ENCODE peak calls at places on chromosomes 5 and 9, in ten cellular contexts. One of them, this sample, is unnamed.
A peak's percentile ranks its signal among the peaks of the same experiment; 100 is the strongest.

GRCh38 chr9:68979538-68980314 is 34.2 kb downstream of the PRKACG start:
- DNase-seq in GM06990: no peak
- DNase-seq in foreskin fibroblast: no peak
- DNase-seq in GM12878: no peak
- DNase-seq in psoas muscle: no peak
- DNase-seq in choroid plexus epithelial cell: no peak
- DNase-seq in left ventricle myocardium inferior: peak; percentile 58
- DNase-seq in kidney: no peak
- DNase-seq in fibroblast of lung: no peak
- DNase-seq in fibroblast of villous mesenchyme: no peak
- DNase-seq in this sample: peak; percentile 51

GRCh38 chr9:82599550-82599949 is 463.4 kb downstream of the RASEF start:
- DNase-seq in GM06990: no peak
- DNase-seq in foreskin fibroblast: no peak
- DNase-seq in GM12878: no peak
- DNase-seq in psoas muscle: no peak
- DNase-seq in choroid plexus epithelial cell: no peak
- DNase-seq in left ventricle myocardium inferior: no peak
- DNase-seq in kidney: no peak
- DNase-seq in fibroblast of lung: no peak
- DNase-seq in fibroblast of villous mesenchyme: no peak
- DNase-seq in this sample: no peak

GRCh38 chr5:133109655-133110483 is 58.1 kb downstream of the HSPA4 start:
- DNase-seq in GM06990: no peak
- DNase-seq in foreskin fibroblast: peak; percentile 24
- DNase-seq in GM12878: no peak
- DNase-seq in psoas muscle: no peak
- DNase-seq in choroid plexus epithelial cell: no peak
- DNase-seq in left ventricle myocardium inferior: no peak
- DNase-seq in kidney: no peak
- DNase-seq in fibroblast of lung: no peak
- DNase-seq in fibroblast of villous mesenchyme: peak; percentile 63
- DNase-seq in this sample: no peak

GRCh38 chr5:69099302-69099701 is 5.5 kb downstream of the SLC30A5 start:
- DNase-seq in GM06990: no peak
- DNase-seq in foreskin fibroblast: no peak
- DNase-seq in GM12878: no peak
- DNase-seq in psoas muscle: no peak
- DNase-seq in choroid plexus epithelial cell: peak; percentile 52
- DNase-seq in left ventricle myocardium inferior: no peak
- DNase-seq in kidney: no peak
- DNase-seq in fibroblast of lung: no peak
- DNase-seq in fibroblast of villous mesenchyme: peak; percentile 17
- DNase-seq in this sample: no peak

GRCh38 chr9:99039388-99040182 is 65.3 kb upstream of the TGFBR1 start:
- DNase-seq in GM06990: no peak
- DNase-seq in foreskin fibroblast: peak; percentile 70
- DNase-seq in GM12878: no peak
- DNase-seq in psoas muscle: no peak
- DNase-seq in choroid plexus epithelial cell: no peak
- DNase-seq in left ventricle myocardium inferior: no peak
- DNase-seq in kidney: no peak
- DNase-seq in fibroblast of lung: no peak
- DNase-seq in fibroblast of villous mesenchyme: peak; percentile 52
- DNase-seq in this sample: no peak

GRCh38 chr5:157479166-157479565 is 19.2 kb downstream of the NIPAL4 start:
- DNase-seq in GM06990: no peak
- DNase-seq in foreskin fibroblast: no peak
- DNase-seq in GM12878: no peak
- DNase-seq in psoas muscle: no peak
- DNase-seq in choroid plexus epithelial cell: no peak
- DNase-seq in left ventricle myocardium inferior: no peak
- DNase-seq in kidney: no peak
- DNase-seq in fibroblast of lung: no peak
- DNase-seq in fibroblast of villous mesenchyme: no peak
- DNase-seq in this sample: no peak

GRCh38 chr5:139903805-139904565 is 108.4 kb downstream of the PSD2 start:
- DNase-seq in GM06990: peak; percentile 51
- DNase-seq in foreskin fibroblast: peak; percentile 36
- DNase-seq in GM12878: no peak
- DNase-seq in psoas muscle: peak; percentile 64
- DNase-seq in choroid plexus epithelial cell: no peak
- DNase-seq in left ventricle myocardium inferior: no peak
- DNase-seq in kidney: no peak
- DNase-seq in fibroblast of lung: no peak
- DNase-seq in fibroblast of villous mesenchyme: no peak
- DNase-seq in this sample: peak; percentile 34

GRCh38 chr9:13934411-13934810 is 379.5 kb downstream of the NFIB start:
- DNase-seq in GM06990: no peak
- DNase-seq in foreskin fibroblast: no peak
- DNase-seq in GM12878: no peak
- DNase-seq in psoas muscle: no peak
- DNase-seq in choroid plexus epithelial cell: no peak
- DNase-seq in left ventricle myocardium inferior: no peak
- DNase-seq in kidney: no peak
- DNase-seq in fibroblast of lung: no peak
- DNase-seq in fibroblast of villous mesenchyme: no peak
- DNase-seq in this sample: no peak

GRCh38 chr5:74434124-74434899 is 206.2 kb downstream of the ENC1 start:
- DNase-seq in GM06990: no peak
- DNase-seq in foreskin fibroblast: no peak
- DNase-seq in GM12878: no peak
- DNase-seq in psoas muscle: no peak
- DNase-seq in choroid plexus epithelial cell: no peak
- DNase-seq in left ventricle myocardium inferior: no peak
- DNase-seq in kidney: no peak
- DNase-seq in fibroblast of lung: no peak
- DNase-seq in fibroblast of villous mesenchyme: no peak
- DNase-seq in this sample: no peak

GRCh38 chr9:119071636-119072035 is 297.6 kb downstream of the BRINP1 start:
- DNase-seq in GM06990: no peak
- DNase-seq in foreskin fibroblast: no peak
- DNase-seq in GM12878: no peak
- DNase-seq in psoas muscle: no peak
- DNase-seq in choroid plexus epithelial cell: no peak
- DNase-seq in left ventricle myocardium inferior: no peak
- DNase-seq in kidney: no peak
- DNase-seq in fibroblast of lung: peak; percentile 1
- DNase-seq in fibroblast of villous mesenchyme: no peak
- DNase-seq in this sample: no peak

GRCh38 chr5:39714036-39714698 is 289.4 kb upstream of the DAB2 start:
- DNase-seq in GM06990: no peak
- DNase-seq in foreskin fibroblast: peak; percentile 83
- DNase-seq in GM12878: peak; percentile 3
- DNase-seq in psoas muscle: no peak
- DNase-seq in choroid plexus epithelial cell: peak; percentile 87
- DNase-seq in left ventricle myocardium inferior: no peak
- DNase-seq in kidney: no peak
- DNase-seq in fibroblast of lung: peak; percentile 44
- DNase-seq in fibroblast of villous mesenchyme: peak; percentile 78
- DNase-seq in this sample: peak; percentile 44

GRCh38 chr9:133542002-133542401 is 7.5 kb downstream of the ADAMTSL2 start:
- DNase-seq in GM06990: no peak
- DNase-seq in foreskin fibroblast: no peak
- DNase-seq in GM12878: no peak
- DNase-seq in psoas muscle: no peak
- DNase-seq in choroid plexus epithelial cell: no peak
- DNase-seq in left ventricle myocardium inferior: no peak
- DNase-seq in kidney: no peak
- DNase-seq in fibroblast of lung: no peak
- DNase-seq in fibroblast of villous mesenchyme: no peak
- DNase-seq in this sample: no peak

GRCh38 chr5:82149434-82149833 is 128.7 kb downstream of the RPS23 start:
- DNase-seq in GM06990: no peak
- DNase-seq in foreskin fibroblast: no peak
- DNase-seq in GM12878: no peak
- DNase-seq in psoas muscle: no peak
- DNase-seq in choroid plexus epithelial cell: no peak
- DNase-seq in left ventricle myocardium inferior: no peak
- DNase-seq in kidney: no peak
- DNase-seq in fibroblast of lung: no peak
- DNase-seq in fibroblast of villous mesenchyme: no peak
- DNase-seq in this sample: no peak

GRCh38 chr5:86999951-87000350 is 267.7 kb upstream of the RASA1 start:
- DNase-seq in GM06990: no peak
- DNase-seq in foreskin fibroblast: no peak
- DNase-seq in GM12878: no peak
- DNase-seq in psoas muscle: no peak
- DNase-seq in choroid plexus epithelial cell: no peak
- DNase-seq in left ventricle myocardium inferior: no peak
- DNase-seq in kidney: no peak
- DNase-seq in fibroblast of lung: peak; percentile 7
- DNase-seq in fibroblast of villous mesenchyme: no peak
- DNase-seq in this sample: no peak

GRCh38 chr5:2866622-2867372 is 115.3 kb upstream of the IRX2 start:
- DNase-seq in GM06990: no peak
- DNase-seq in foreskin fibroblast: no peak
- DNase-seq in GM12878: no peak
- DNase-seq in psoas muscle: no peak
- DNase-seq in choroid plexus epithelial cell: no peak
- DNase-seq in left ventricle myocardium inferior: no peak
- DNase-seq in kidney: no peak
- DNase-seq in fibroblast of lung: no peak
- DNase-seq in fibroblast of villous mesenchyme: no peak
- DNase-seq in this sample: no peak

DNA sequence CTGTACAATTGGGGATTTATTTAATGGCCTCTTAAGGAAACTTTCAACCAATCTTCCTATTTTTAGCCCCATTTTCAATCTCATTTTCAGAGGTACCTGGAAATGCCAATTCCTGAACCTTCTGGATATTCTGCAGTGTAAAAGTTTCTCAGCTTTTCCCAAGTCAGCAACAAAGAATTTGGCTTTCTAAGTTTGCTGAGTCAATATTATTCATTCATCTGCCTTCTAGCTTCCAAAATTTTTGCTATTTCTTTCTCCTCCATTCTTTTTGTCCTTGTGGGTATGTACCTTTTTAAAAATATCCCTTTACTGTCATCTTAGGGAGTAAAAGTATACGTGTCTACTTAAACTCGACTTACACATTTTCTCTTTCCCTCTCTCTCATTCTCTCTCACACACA is 25.7 kb downstream of the CETN3 start:
- DNase-seq in GM06990: no peak
- DNase-seq in foreskin fibroblast: no peak
- DNase-seq in GM12878: no peak
- DNase-seq in psoas muscle: no peak
- DNase-seq in choroid plexus epithelial cell: no peak
- DNase-seq in left ventricle myocardium inferior: no peak
- DNase-seq in kidney: no peak
- DNase-seq in fibroblast of lung: no peak
- DNase-seq in fibroblast of villous mesenchyme: no peak
- DNase-seq in this sample: no peak
- TF ChIP-seq CTCF in GM06990: no peak
- TF ChIP-seq CTCF in foreskin fibroblast: no peak
- TF ChIP-seq CTCF in GM12878: no peak
- TF ChIP-seq CTCF in psoas muscle: no peak
- TF ChIP-seq CTCF in choroid plexus epithelial cell: no peak
- TF ChIP-seq CTCF in left ventricle myocardium inferior: no peak
- TF ChIP-seq CTCF in kidney: no peak
- TF ChIP-seq CTCF in fibroblast of lung: no peak
- TF ChIP-seq CTCF in fibroblast of villous mesenchyme: no peak
- TF ChIP-seq CTCF in this sample: no peak

GRCh38 chr9:101054657-101055056 is 26.1 kb downstream of the PLPPR1 start:
- DNase-seq in GM06990: no peak
- DNase-seq in foreskin fibroblast: no peak
- DNase-seq in GM12878: no peak
- DNase-seq in psoas muscle: no peak
- DNase-seq in choroid plexus epithelial cell: no peak
- DNase-seq in left ventricle myocardium inferior: no peak
- DNase-seq in kidney: no peak
- DNase-seq in fibroblast of lung: no peak
- DNase-seq in fibroblast of villous mesenchyme: no peak
- DNase-seq in this sample: no peak
- H3K4me3 ChIP-seq in GM06990: no peak overlapping the region
- H3K4me3 ChIP-seq in foreskin fibroblast: no peak overlapping the region
- H3K4me3 ChIP-seq in GM12878: no peak overlapping the region
- H3K4me3 ChIP-seq in psoas muscle: no peak overlapping the region
- H3K4me3 ChIP-seq in choroid plexus epithelial cell: no peak overlapping the region
- H3K4me3 ChIP-seq in left ventricle myocardium inferior: no peak overlapping the region
- H3K4me3 ChIP-seq in kidney: no peak overlapping the region
- H3K4me3 ChIP-seq in fibroblast of lung: no peak overlapping the region
- H3K4me3 ChIP-seq in fibroblast of villous mesenchyme: no peak overlapping the region
- H3K4me3 ChIP-seq in this sample: no peak overlapping the region

GRCh38 chr5:9339206-9339818 is 206.6 kb downstream of the SEMA5A start:
- DNase-seq in GM06990: no peak
- DNase-seq in foreskin fibroblast: peak; percentile 31
- DNase-seq in GM12878: no peak
- DNase-seq in psoas muscle: no peak
- DNase-seq in choroid plexus epithelial cell: no peak
- DNase-seq in left ventricle myocardium inferior: no peak
- DNase-seq in kidney: no peak
- DNase-seq in fibroblast of lung: no peak
- DNase-seq in fibroblast of villous mesenchyme: no peak
- DNase-seq in this sample: peak; percentile 37
- TF ChIP-seq CTCF in GM06990: peak; percentile 47
- TF ChIP-seq CTCF in foreskin fibroblast: peak; percentile 51
- TF ChIP-seq CTCF in GM12878: peak; percentile 57
- TF ChIP-seq CTCF in psoas muscle: no peak
- TF ChIP-seq CTCF in choroid plexus epithelial cell: peak; percentile 65
- TF ChIP-seq CTCF in left ventricle myocardium inferior: peak; percentile 14
- TF ChIP-seq CTCF in kidney: no peak
- TF ChIP-seq CTCF in fibroblast of lung: peak; percentile 64
- TF ChIP-seq CTCF in fibroblast of villous mesenchyme: peak; percentile 63
- TF ChIP-seq CTCF in this sample: peak; percentile 39

GRCh38 chr9:97636903-97637302 is 3.3 kb downstream of the NCBP1 start:
- DNase-seq in GM06990: no peak
- DNase-seq in foreskin fibroblast: no peak
- DNase-seq in GM12878: no peak
- DNase-seq in psoas muscle: no peak
- DNase-seq in choroid plexus epithelial cell: no peak
- DNase-seq in left ventricle myocardium inferior: no peak
- DNase-seq in kidney: no peak
- DNase-seq in fibroblast of lung: no peak
- DNase-seq in fibroblast of villous mesenchyme: no peak
- DNase-seq in this sample: no peak

GRCh38 chr9:97632992-97633858 is at the start of the genes NCBP1 and TSTD2:
- DNase-seq in GM06990: peak; percentile 99
- DNase-seq in foreskin fibroblast: peak; percentile 99
- DNase-seq in GM12878: peak; percentile 92
- DNase-seq in psoas muscle: peak; percentile 99
- DNase-seq in choroid plexus epithelial cell: peak; percentile 99
- DNase-seq in left ventricle myocardium inferior: peak; percentile 97
- DNase-seq in kidney: peak; percentile 99
- DNase-seq in fibroblast of lung: peak; percentile 97
- DNase-seq in fibroblast of villous mesenchyme: peak; percentile 99
- DNase-seq in this sample: peak; percentile 99

GRCh38 chr9:97633859-97634485 is 351 bp downstream of the NCBP1 start:
- DNase-seq in GM06990: no peak
- DNase-seq in foreskin fibroblast: peak; percentile 12
- DNase-seq in GM12878: no peak
- DNase-seq in psoas muscle: no peak
- DNase-seq in choroid plexus epithelial cell: peak; percentile 28
- DNase-seq in left ventricle myocardium inferior: no peak
- DNase-seq in kidney: no peak
- DNase-seq in fibroblast of lung: no peak
- DNase-seq in fibroblast of villous mesenchyme: peak; percentile 23
- DNase-seq in this sample: peak; percentile 29

GRCh38 chr9:97632406-97632991 is 669 bp downstream of the TSTD2 start:
- DNase-seq in GM06990: no peak
- DNase-seq in foreskin fibroblast: peak; percentile 87
- DNase-seq in GM12878: no peak
- DNase-seq in psoas muscle: peak; percentile 78
- DNase-seq in choroid plexus epithelial cell: peak; percentile 85
- DNase-seq in left ventricle myocardium inferior: peak; percentile 39
- DNase-seq in kidney: peak; percentile 83
- DNase-seq in fibroblast of lung: peak; percentile 82
- DNase-seq in fibroblast of villous mesenchyme: peak; percentile 92
- DNase-seq in this sample: no peak

GRCh38 chr9:97635026-97635425 is 1.4 kb downstream of the NCBP1 start:
- DNase-seq in GM06990: no peak
- DNase-seq in foreskin fibroblast: no peak
- DNase-seq in GM12878: no peak
- DNase-seq in psoas muscle: no peak
- DNase-seq in choroid plexus epithelial cell: no peak
- DNase-seq in left ventricle myocardium inferior: no peak
- DNase-seq in kidney: no peak
- DNase-seq in fibroblast of lung: no peak
- DNase-seq in fibroblast of villous mesenchyme: no peak
- DNase-seq in this sample: no peak
- H3K4me3 ChIP-seq in GM06990: peak overlapping the region; percentile 95
- H3K4me3 ChIP-seq in foreskin fibroblast: peak overlapping the region; percentile 96
- H3K4me3 ChIP-seq in GM12878: peak overlapping the region; percentile 96
- H3K4me3 ChIP-seq in psoas muscle: peak overlapping the region; percentile 90
- H3K4me3 ChIP-seq in choroid plexus epithelial cell: peak overlapping the region; percentile 99
- H3K4me3 ChIP-seq in left ventricle myocardium inferior: peak overlapping the region; percentile 89
- H3K4me3 ChIP-seq in kidney: peak overlapping the region; percentile 83
- H3K4me3 ChIP-seq in fibroblast of lung: peak overlapping the region; percentile 84
- H3K4me3 ChIP-seq in fibroblast of villous mesenchyme: peak overlapping the region; percentile 92
- H3K4me3 ChIP-seq in this sample: peak overlapping the region; percentile 100

This sample was measured in GM12865.